ENCODE peak calls at places on chromosomes 12 and 14, in eight cellular contexts. One of them, this sample, is unnamed.

GRCh38 chr12:52692253-52692652 is 11.1 kb downstream of the KRT77 start:
- DNase-seq in colonic mucosa: no peak
- DNase-seq in transverse colon: no peak
- DNase-seq in heart right ventricle: no peak
- DNase-seq in NT2/D1: no peak
- DNase-seq in stomach: no peak
- DNase-seq in vagina: no peak
- DNase-seq in foreskin fibroblast: no peak
- DNase-seq in this sample: no peak

GRCh38 chr14:92037989-92038388 is 1.9 kb downstream of the TRIP11 start:
- DNase-seq in colonic mucosa: no peak
- DNase-seq in transverse colon: no peak
- DNase-seq in heart right ventricle: no peak
- DNase-seq in NT2/D1: no peak
- DNase-seq in stomach: no peak
- DNase-seq in vagina: no peak
- DNase-seq in foreskin fibroblast: peak
- DNase-seq in this sample: no peak

GRCh38 chr12:50018968-50019367 is 6.3 kb downstream of the RACGAP1 start:
- DNase-seq in colonic mucosa: no peak
- DNase-seq in transverse colon: no peak
- DNase-seq in heart right ventricle: no peak
- DNase-seq in NT2/D1: no peak
- DNase-seq in stomach: no peak
- DNase-seq in vagina: no peak
- DNase-seq in foreskin fibroblast: no peak
- DNase-seq in this sample: no peak

GRCh38 chr12:2179953-2180736 is 127.4 kb downstream of the CACNA1C start:
- DNase-seq in colonic mucosa: peak
- DNase-seq in transverse colon: peak
- DNase-seq in heart right ventricle: peak
- DNase-seq in NT2/D1: no peak
- DNase-seq in stomach: peak
- DNase-seq in vagina: no peak
- DNase-seq in foreskin fibroblast: peak
- DNase-seq in this sample: no peak

GRCh38 chr14:105380656-105381210 is 17.6 kb upstream of the TEX22 start:
- DNase-seq in colonic mucosa: no peak
- DNase-seq in transverse colon: no peak
- DNase-seq in heart right ventricle: no peak
- DNase-seq in NT2/D1: no peak
- DNase-seq in stomach: no peak
- DNase-seq in vagina: no peak
- DNase-seq in foreskin fibroblast: no peak
- DNase-seq in this sample: no peak

GRCh38 chr12:124458220-124458991 is 109.0 kb downstream of the NCOR2 start:
- DNase-seq in colonic mucosa: no peak
- DNase-seq in transverse colon: no peak
- DNase-seq in heart right ventricle: no peak
- DNase-seq in NT2/D1: no peak
- DNase-seq in stomach: no peak
- DNase-seq in vagina: no peak
- DNase-seq in foreskin fibroblast: no peak
- DNase-seq in this sample: no peak

GRCh38 chr14:103705158-103705523 is 10.1 kb downstream of the XRCC3 start:
- DNase-seq in colonic mucosa: no peak
- DNase-seq in transverse colon: no peak
- DNase-seq in heart right ventricle: peak
- DNase-seq in NT2/D1: no peak
- DNase-seq in stomach: peak
- DNase-seq in vagina: no peak
- DNase-seq in foreskin fibroblast: no peak
- DNase-seq in this sample: no peak

GRCh38 chr12:67562513-67563287 is 85.8 kb upstream of the DYRK2 start:
- DNase-seq in colonic mucosa: no peak
- DNase-seq in transverse colon: no peak
- DNase-seq in heart right ventricle: no peak
- DNase-seq in NT2/D1: no peak
- DNase-seq in stomach: no peak
- DNase-seq in vagina: no peak
- DNase-seq in foreskin fibroblast: no peak
- DNase-seq in this sample: peak

GRCh38 chr12:14473707-14474287 is 93.9 kb downstream of the PLBD1 start:
- DNase-seq in colonic mucosa: no peak
- DNase-seq in transverse colon: no peak
- DNase-seq in heart right ventricle: no peak
- DNase-seq in NT2/D1: no peak
- DNase-seq in stomach: no peak
- DNase-seq in vagina: no peak
- DNase-seq in foreskin fibroblast: peak
- DNase-seq in this sample: peak

DNA sequence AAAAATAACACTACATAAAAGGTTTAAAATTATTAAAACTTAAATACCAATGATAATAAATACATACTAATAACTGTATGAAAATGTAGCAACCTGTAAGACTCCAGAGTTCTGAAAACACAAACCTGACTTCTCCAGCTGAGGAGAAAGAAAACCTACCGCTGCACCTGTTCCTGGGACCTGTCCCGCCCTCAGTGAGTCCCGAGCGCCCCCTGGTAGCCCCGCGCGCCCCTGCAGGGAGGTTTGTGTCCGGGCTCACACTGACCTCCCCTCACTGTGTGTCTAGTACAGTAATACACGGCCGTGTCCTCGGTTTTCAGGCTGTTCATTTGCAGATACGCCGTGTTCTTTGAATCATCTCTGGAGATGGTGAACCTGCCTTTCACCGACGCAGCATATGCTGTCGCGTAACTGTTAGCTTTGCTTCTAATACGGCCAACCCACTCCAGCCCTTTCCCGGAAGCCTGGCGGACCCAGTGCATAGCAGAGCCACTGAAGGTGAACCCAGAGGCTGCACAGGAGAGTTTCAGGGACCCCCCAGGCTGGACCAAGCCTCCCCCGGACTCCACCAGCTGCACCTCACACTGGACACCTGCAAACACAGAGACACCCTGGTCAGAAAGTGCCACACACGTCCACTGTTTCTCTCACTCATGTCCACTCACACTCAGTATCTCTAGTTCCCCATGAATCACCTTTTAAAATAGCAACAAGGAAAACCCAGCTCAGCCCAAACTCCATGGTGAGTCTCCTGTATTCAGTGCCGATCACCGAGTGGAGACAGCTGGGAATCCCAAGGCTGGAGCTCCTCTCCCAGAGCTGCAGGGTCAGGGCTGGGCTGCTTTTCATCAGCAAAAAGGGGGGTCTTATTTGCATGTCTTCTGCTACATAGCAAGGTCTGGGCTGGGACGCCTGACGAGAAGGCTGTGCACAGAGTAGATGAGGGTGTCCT is 1276.3 kb downstream of the TMEM121 start:
- DNase-seq in colonic mucosa: peak
- DNase-seq in transverse colon: peak
- DNase-seq in heart right ventricle: no peak
- DNase-seq in NT2/D1: no peak
- DNase-seq in stomach: no peak
- DNase-seq in vagina: no peak
- DNase-seq in foreskin fibroblast: no peak
- DNase-seq in this sample: peak
- H3K4me3 ChIP-seq in colonic mucosa: no peak
- H3K4me3 ChIP-seq in transverse colon: no peak
- H3K4me3 ChIP-seq in heart right ventricle: no peak
- H3K4me3 ChIP-seq in NT2/D1: no peak
- H3K4me3 ChIP-seq in stomach: no peak
- H3K4me3 ChIP-seq in vagina: no peak
- H3K4me3 ChIP-seq in foreskin fibroblast: no peak
- H3K4me3 ChIP-seq in this sample: no peak

DNA sequence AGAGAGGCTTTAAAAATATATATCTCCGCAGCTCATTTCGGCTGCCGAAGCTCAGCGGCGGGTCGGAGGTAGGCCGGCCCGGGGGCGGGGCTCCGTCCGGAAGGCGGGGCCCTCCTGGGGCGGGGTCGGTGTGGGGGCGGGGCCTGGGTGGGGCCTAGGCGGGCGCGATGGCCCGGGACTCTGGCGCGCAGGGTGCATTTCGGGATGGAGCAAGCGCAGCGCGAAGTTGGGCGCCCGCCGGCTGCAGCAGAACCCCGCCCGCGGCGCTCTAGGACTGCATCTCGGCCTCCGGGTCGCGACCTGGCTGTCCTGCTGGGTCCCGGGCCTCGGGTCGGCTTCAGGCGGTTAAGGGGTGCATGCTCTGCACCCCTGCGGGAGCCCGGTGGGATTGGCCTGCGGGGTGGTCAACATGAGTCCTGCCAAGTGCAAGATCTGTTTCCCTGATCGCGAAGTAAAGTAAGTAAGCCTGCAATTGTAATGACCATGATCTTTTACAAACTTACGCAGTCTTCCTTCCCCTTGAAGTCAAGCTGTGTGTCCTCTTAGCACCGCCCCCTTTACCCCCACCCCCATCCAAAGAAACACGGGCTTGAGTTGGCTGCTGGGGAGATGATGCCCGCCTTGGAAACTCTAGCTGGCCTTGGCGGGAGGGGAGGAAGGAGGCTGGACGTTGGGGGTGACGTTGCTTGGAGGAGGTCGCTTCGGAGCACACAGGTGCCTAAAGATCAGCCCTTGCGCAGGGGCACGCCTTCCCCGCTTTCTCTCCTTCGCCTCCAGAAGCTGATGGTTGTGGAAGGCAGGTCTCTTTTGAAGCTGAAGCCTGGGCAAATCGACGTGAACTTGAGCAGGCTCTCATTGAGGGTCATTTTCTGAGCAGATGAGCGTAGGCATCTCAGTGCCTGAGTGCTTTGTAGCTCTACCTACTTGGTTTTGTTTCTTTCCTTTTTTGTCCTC is 38.4 kb downstream of the ACACB start:
- DNase-seq in colonic mucosa: peak
- DNase-seq in transverse colon: peak
- DNase-seq in heart right ventricle: peak
- DNase-seq in NT2/D1: peak
- DNase-seq in stomach: peak
- DNase-seq in vagina: no peak
- DNase-seq in foreskin fibroblast: peak
- DNase-seq in this sample: peak
- H3K4me3 ChIP-seq in colonic mucosa: peak
- H3K4me3 ChIP-seq in transverse colon: peak
- H3K4me3 ChIP-seq in heart right ventricle: peak
- H3K4me3 ChIP-seq in NT2/D1: peak
- H3K4me3 ChIP-seq in stomach: peak
- H3K4me3 ChIP-seq in vagina: peak
- H3K4me3 ChIP-seq in foreskin fibroblast: peak
- H3K4me3 ChIP-seq in this sample: peak

GRCh38 chr14:74259513-74259912 is 20.3 kb downstream of the VSX2 start:
- DNase-seq in colonic mucosa: no peak
- DNase-seq in transverse colon: no peak
- DNase-seq in heart right ventricle: no peak
- DNase-seq in NT2/D1: no peak
- DNase-seq in stomach: no peak
- DNase-seq in vagina: no peak
- DNase-seq in foreskin fibroblast: no peak
- DNase-seq in this sample: no peak

GRCh38 chr14:74260525-74261233 is 21.4 kb downstream of the VSX2 start:
- DNase-seq in colonic mucosa: no peak
- DNase-seq in transverse colon: no peak
- DNase-seq in heart right ventricle: no peak
- DNase-seq in NT2/D1: no peak
- DNase-seq in stomach: no peak
- DNase-seq in vagina: no peak
- DNase-seq in foreskin fibroblast: no peak
- DNase-seq in this sample: no peak

GRCh38 chr14:74263181-74263580 is 23.9 kb downstream of the VSX2 start:
- DNase-seq in colonic mucosa: no peak
- DNase-seq in transverse colon: no peak
- DNase-seq in heart right ventricle: no peak
- DNase-seq in NT2/D1: no peak
- DNase-seq in stomach: no peak
- DNase-seq in vagina: no peak
- DNase-seq in foreskin fibroblast: no peak
- DNase-seq in this sample: no peak

GRCh38 chr14:74261288-74261687 is 22.0 kb downstream of the VSX2 start:
- DNase-seq in colonic mucosa: no peak
- DNase-seq in transverse colon: no peak
- DNase-seq in heart right ventricle: no peak
- DNase-seq in NT2/D1: no peak
- DNase-seq in stomach: no peak
- DNase-seq in vagina: no peak
- DNase-seq in foreskin fibroblast: no peak
- DNase-seq in this sample: no peak

DNA sequence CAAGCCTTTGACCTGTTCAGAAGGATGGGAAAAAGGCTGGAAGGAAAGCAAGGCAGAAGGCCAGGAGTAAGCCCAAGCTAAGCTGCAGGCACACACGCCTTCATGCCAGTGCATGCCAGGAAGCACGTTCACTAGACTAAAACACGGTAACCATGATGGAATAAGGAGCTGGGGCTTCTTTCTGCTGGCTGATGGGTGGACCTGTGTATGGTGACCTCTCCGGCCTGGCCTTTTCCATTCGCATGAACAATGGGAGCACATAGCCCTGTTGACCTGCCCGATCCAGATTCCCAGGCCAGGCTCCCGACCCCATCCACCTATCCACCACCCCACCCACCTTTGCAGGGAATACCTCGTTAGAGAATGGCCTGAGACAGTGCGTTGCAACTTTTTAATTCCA is 22.8 kb downstream of the VSX2 start:
- DNase-seq in colonic mucosa: no peak
- DNase-seq in transverse colon: no peak
- DNase-seq in heart right ventricle: no peak
- DNase-seq in NT2/D1: no peak
- DNase-seq in stomach: no peak
- DNase-seq in vagina: no peak
- DNase-seq in foreskin fibroblast: no peak
- DNase-seq in this sample: no peak
- H3K4me3 ChIP-seq in colonic mucosa: no peak
- H3K4me3 ChIP-seq in transverse colon: no peak
- H3K4me3 ChIP-seq in heart right ventricle: no peak
- H3K4me3 ChIP-seq in NT2/D1: no peak
- H3K4me3 ChIP-seq in stomach: no peak
- H3K4me3 ChIP-seq in vagina: no peak
- H3K4me3 ChIP-seq in foreskin fibroblast: no peak
- H3K4me3 ChIP-seq in this sample: no peak

GRCh38 chr12:64673490-64674169 is 63.3 kb downstream of the RASSF3 start:
- DNase-seq in colonic mucosa: no peak
- DNase-seq in transverse colon: no peak
- DNase-seq in heart right ventricle: no peak
- DNase-seq in NT2/D1: no peak
- DNase-seq in stomach: no peak
- DNase-seq in vagina: no peak
- DNase-seq in foreskin fibroblast: no peak
- DNase-seq in this sample: no peak
- H3K4me3 ChIP-seq in colonic mucosa: no peak
- H3K4me3 ChIP-seq in transverse colon: no peak
- H3K4me3 ChIP-seq in heart right ventricle: no peak
- H3K4me3 ChIP-seq in NT2/D1: no peak
- H3K4me3 ChIP-seq in stomach: no peak
- H3K4me3 ChIP-seq in vagina: no peak
- H3K4me3 ChIP-seq in foreskin fibroblast: no peak
- H3K4me3 ChIP-seq in this sample: no peak

DNA sequence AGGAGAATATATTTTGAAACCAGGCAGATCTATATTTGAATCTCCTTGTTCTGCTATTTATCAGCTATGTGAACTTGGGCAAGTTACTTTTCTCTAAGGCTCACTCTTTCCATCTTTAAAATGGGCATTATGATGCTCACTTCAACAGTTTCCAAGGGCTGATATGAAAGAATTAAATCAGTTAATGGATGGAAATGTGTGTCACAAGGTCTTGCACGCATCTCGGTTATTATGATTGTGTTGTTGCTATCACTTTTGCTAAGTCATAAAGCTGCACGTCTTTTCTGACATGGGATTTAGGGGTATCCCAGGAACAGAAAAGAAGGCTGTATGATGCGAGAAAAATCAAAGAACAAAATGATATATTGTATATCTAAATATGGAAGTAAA is 721.5 kb upstream of the TBX3 start:
- DNase-seq in colonic mucosa: no peak
- DNase-seq in transverse colon: no peak
- DNase-seq in heart right ventricle: no peak
- DNase-seq in NT2/D1: no peak
- DNase-seq in stomach: no peak
- DNase-seq in vagina: no peak
- DNase-seq in foreskin fibroblast: no peak
- DNase-seq in this sample: no peak
- H3K4me3 ChIP-seq in colonic mucosa: no peak
- H3K4me3 ChIP-seq in transverse colon: no peak
- H3K4me3 ChIP-seq in heart right ventricle: no peak
- H3K4me3 ChIP-seq in NT2/D1: no peak
- H3K4me3 ChIP-seq in stomach: no peak
- H3K4me3 ChIP-seq in vagina: no peak
- H3K4me3 ChIP-seq in foreskin fibroblast: no peak
- H3K4me3 ChIP-seq in this sample: no peak

This sample was measured in small intestine.